ENCODE peak calls at places on chromosomes 2 and 18, in six cellular contexts. One of them, this sample, is unnamed. For H3K4me1, the result is how much of the 10 kb centered on the place peaks cover.

GRCh38 chr18:42365550-42365949 is 410.5 kb downstream of the PIK3C3 start:
- DNase-seq in colonic mucosa: no peak
- DNase-seq in upper lobe of left lung: no peak
- DNase-seq in psoas muscle: no peak
- DNase-seq in heart left ventricle: no peak
- DNase-seq in small intestine: no peak
- DNase-seq in this sample: no peak

GRCh38 chr2:69993048-69993565 is 31.7 kb upstream of the ASPRV1 start:
- DNase-seq in colonic mucosa: no peak
- DNase-seq in upper lobe of left lung: no peak
- DNase-seq in psoas muscle: no peak
- DNase-seq in heart left ventricle: no peak
- DNase-seq in small intestine: no peak
- DNase-seq in this sample: no peak

GRCh38 chr2:182866095-182866460 is 359 bp downstream of the FRZB start:
- DNase-seq in colonic mucosa: no peak
- DNase-seq in upper lobe of left lung: no peak
- DNase-seq in psoas muscle: peak
- DNase-seq in heart left ventricle: peak
- DNase-seq in small intestine: no peak
- DNase-seq in this sample: no peak

GRCh38 chr18:11981633-11982366 is 493 bp downstream of the IMPA2 start:
- DNase-seq in colonic mucosa: peak
- DNase-seq in upper lobe of left lung: no peak
- DNase-seq in psoas muscle: peak
- DNase-seq in heart left ventricle: no peak
- DNase-seq in small intestine: peak
- DNase-seq in this sample: no peak

GRCh38 chr2:217218269-217219140 is 358.6 kb upstream of the TNP1 start:
- DNase-seq in colonic mucosa: no peak
- DNase-seq in upper lobe of left lung: no peak
- DNase-seq in psoas muscle: peak
- DNase-seq in heart left ventricle: no peak
- DNase-seq in small intestine: no peak
- DNase-seq in this sample: no peak

GRCh38 chr2:27796991-27797752 is 25.7 kb downstream of the MRPL33 start:
- DNase-seq in colonic mucosa: no peak
- DNase-seq in upper lobe of left lung: no peak
- DNase-seq in psoas muscle: peak
- DNase-seq in heart left ventricle: peak
- DNase-seq in small intestine: no peak
- DNase-seq in this sample: no peak

GRCh38 chr2:191030521-191031154 is 16.7 kb upstream of the STAT1 start:
- DNase-seq in colonic mucosa: peak
- DNase-seq in upper lobe of left lung: no peak
- DNase-seq in psoas muscle: no peak
- DNase-seq in heart left ventricle: no peak
- DNase-seq in small intestine: peak
- DNase-seq in this sample: no peak

GRCh38 chr2:46999857-47000678 is 84.5 kb upstream of the MCFD2 start:
- DNase-seq in colonic mucosa: no peak
- DNase-seq in upper lobe of left lung: no peak
- DNase-seq in psoas muscle: no peak
- DNase-seq in heart left ventricle: no peak
- DNase-seq in small intestine: no peak
- DNase-seq in this sample: no peak

GRCh38 chr2:35220471-35220870 is 1135.1 kb upstream of the CRIM1 start:
- DNase-seq in colonic mucosa: no peak
- DNase-seq in upper lobe of left lung: no peak
- DNase-seq in psoas muscle: no peak
- DNase-seq in heart left ventricle: no peak
- DNase-seq in small intestine: no peak
- DNase-seq in this sample: no peak

GRCh38 chr2:23480991-23481797 is 96.2 kb downstream of the KLHL29 start:
- DNase-seq in colonic mucosa: no peak
- DNase-seq in upper lobe of left lung: no peak
- DNase-seq in psoas muscle: no peak
- DNase-seq in heart left ventricle: no peak
- DNase-seq in small intestine: no peak
- DNase-seq in this sample: peak

GRCh38 chr2:220811952-220812570 is 760.0 kb downstream of the EPHA4 start:
- DNase-seq in colonic mucosa: no peak
- DNase-seq in upper lobe of left lung: no peak
- DNase-seq in psoas muscle: no peak
- DNase-seq in heart left ventricle: no peak
- DNase-seq in small intestine: no peak
- DNase-seq in this sample: no peak

GRCh38 chr2:237752761-237753165 is 45.8 kb upstream of the RBM44 start:
- DNase-seq in colonic mucosa: no peak
- DNase-seq in upper lobe of left lung: no peak
- DNase-seq in psoas muscle: no peak
- DNase-seq in heart left ventricle: no peak
- DNase-seq in small intestine: no peak
- DNase-seq in this sample: no peak

GRCh38 chr2:236718207-236718992 is 148.8 kb downstream of the ACKR3 start:
- DNase-seq in colonic mucosa: no peak
- DNase-seq in upper lobe of left lung: no peak
- DNase-seq in psoas muscle: no peak
- DNase-seq in heart left ventricle: no peak
- DNase-seq in small intestine: no peak
- DNase-seq in this sample: no peak

GRCh38 chr2:120175000-120175581 is 48.1 kb downstream of the TMEM185B start:
- DNase-seq in colonic mucosa: peak
- DNase-seq in upper lobe of left lung: no peak
- DNase-seq in psoas muscle: no peak
- DNase-seq in heart left ventricle: no peak
- DNase-seq in small intestine: peak
- DNase-seq in this sample: peak

GRCh38 chr18:59877366-59877765 is 22.4 kb upstream of the PMAIP1 start:
- DNase-seq in colonic mucosa: no peak
- DNase-seq in upper lobe of left lung: no peak
- DNase-seq in psoas muscle: no peak
- DNase-seq in heart left ventricle: no peak
- DNase-seq in small intestine: no peak
- DNase-seq in this sample: no peak

GRCh38 chr2:69992310-69993047 is 31.0 kb upstream of the ASPRV1 start:
- DNase-seq in colonic mucosa: no peak
- DNase-seq in upper lobe of left lung: no peak
- DNase-seq in psoas muscle: no peak
- DNase-seq in heart left ventricle: no peak
- DNase-seq in small intestine: no peak
- DNase-seq in this sample: no peak

GRCh38 chr2:125564471-125564870 is 1091.5 kb upstream of the GYPC start:
- DNase-seq in colonic mucosa: no peak
- DNase-seq in upper lobe of left lung: no peak
- DNase-seq in psoas muscle: no peak
- DNase-seq in heart left ventricle: no peak
- DNase-seq in small intestine: no peak
- DNase-seq in this sample: no peak

GRCh38 chr2:33213648-33214047 is 262.8 kb upstream of the RASGRP3 start:
- DNase-seq in colonic mucosa: no peak
- DNase-seq in upper lobe of left lung: no peak
- DNase-seq in psoas muscle: no peak
- DNase-seq in heart left ventricle: no peak
- DNase-seq in small intestine: no peak
- DNase-seq in this sample: no peak

GRCh38 chr2:24683408-24683807 is 109.8 kb downstream of the PTRHD1 start:
- DNase-seq in colonic mucosa: no peak
- DNase-seq in upper lobe of left lung: no peak
- DNase-seq in psoas muscle: no peak
- DNase-seq in heart left ventricle: no peak
- DNase-seq in small intestine: no peak
- DNase-seq in this sample: no peak

GRCh38 chr2:96913398-96914202 is 43.7 kb upstream of the SEMA4C start:
- DNase-seq in colonic mucosa: no peak
- DNase-seq in upper lobe of left lung: no peak
- DNase-seq in psoas muscle: no peak
- DNase-seq in heart left ventricle: peak
- DNase-seq in small intestine: peak
- DNase-seq in this sample: no peak

GRCh38 chr18:74951165-74951760 is 257.7 kb downstream of the PTGR3 start:
- DNase-seq in colonic mucosa: peak
- DNase-seq in upper lobe of left lung: no peak
- DNase-seq in psoas muscle: no peak
- DNase-seq in heart left ventricle: no peak
- DNase-seq in small intestine: peak
- DNase-seq in this sample: peak

GRCh38 chr2:153432381-153432780 is 46.2 kb downstream of the RPRM start:
- DNase-seq in colonic mucosa: no peak
- DNase-seq in upper lobe of left lung: no peak
- DNase-seq in psoas muscle: no peak
- DNase-seq in heart left ventricle: no peak
- DNase-seq in small intestine: no peak
- DNase-seq in this sample: no peak

GRCh38 chr2:205543937-205544702 is 138.2 kb upstream of the NRP2 start:
- DNase-seq in colonic mucosa: no peak
- DNase-seq in upper lobe of left lung: no peak
- DNase-seq in psoas muscle: no peak
- DNase-seq in heart left ventricle: no peak
- DNase-seq in small intestine: no peak
- DNase-seq in this sample: no peak

GRCh38 chr2:148534416-148535205 is 109.9 kb upstream of the EPC2 start:
- DNase-seq in colonic mucosa: no peak
- DNase-seq in upper lobe of left lung: no peak
- DNase-seq in psoas muscle: peak
- DNase-seq in heart left ventricle: no peak
- DNase-seq in small intestine: no peak
- DNase-seq in this sample: no peak

GRCh38 chr2:235716875-235717496 is 223.1 kb downstream of the AGAP1 start:
- DNase-seq in colonic mucosa: no peak
- DNase-seq in upper lobe of left lung: no peak
- DNase-seq in psoas muscle: no peak
- DNase-seq in heart left ventricle: no peak
- DNase-seq in small intestine: peak
- DNase-seq in this sample: no peak

GRCh38 chr2:31893093-31893492 is 117.7 kb downstream of the MEMO1 start:
- DNase-seq in colonic mucosa: no peak
- DNase-seq in upper lobe of left lung: no peak
- DNase-seq in psoas muscle: no peak
- DNase-seq in heart left ventricle: no peak
- DNase-seq in small intestine: no peak
- DNase-seq in this sample: no peak

GRCh38 chr2:95062716-95063400 is 37.4 kb downstream of the MAL start:
- DNase-seq in colonic mucosa: no peak
- DNase-seq in upper lobe of left lung: no peak
- DNase-seq in psoas muscle: no peak
- DNase-seq in heart left ventricle: no peak
- DNase-seq in small intestine: no peak
- DNase-seq in this sample: no peak

DNA sequence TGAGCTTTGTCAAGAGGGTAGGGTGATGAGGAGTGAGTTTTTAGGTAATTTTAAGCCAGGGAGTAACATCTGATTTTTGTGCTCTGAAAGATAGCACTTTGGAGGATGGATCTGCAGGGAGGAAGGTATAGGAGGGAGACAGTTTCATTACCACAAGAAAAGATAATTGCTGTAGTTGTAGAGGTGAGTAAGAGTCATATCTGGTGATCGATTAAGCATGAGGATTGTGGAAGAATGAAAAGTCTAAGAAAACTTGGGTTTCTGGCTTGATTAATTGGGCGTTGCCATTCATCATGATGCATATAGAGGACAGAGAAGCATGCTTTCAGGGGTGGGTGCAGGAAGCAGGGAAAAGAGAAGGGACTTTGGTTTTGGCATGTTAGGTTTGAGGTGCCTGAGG is 18.5 kb downstream of the KCMF1 start:
- DNase-seq in colonic mucosa: no peak
- DNase-seq in upper lobe of left lung: no peak
- DNase-seq in psoas muscle: no peak
- DNase-seq in heart left ventricle: no peak
- DNase-seq in small intestine: no peak
- DNase-seq in this sample: no peak
- H3K4me1 ChIP-seq in colonic mucosa: under half
- H3K4me1 ChIP-seq in upper lobe of left lung: half or more
- H3K4me1 ChIP-seq in psoas muscle: half or more
- H3K4me1 ChIP-seq in heart left ventricle: half or more
- H3K4me1 ChIP-seq in small intestine: under half
- H3K4me1 ChIP-seq in this sample: under half

DNA sequence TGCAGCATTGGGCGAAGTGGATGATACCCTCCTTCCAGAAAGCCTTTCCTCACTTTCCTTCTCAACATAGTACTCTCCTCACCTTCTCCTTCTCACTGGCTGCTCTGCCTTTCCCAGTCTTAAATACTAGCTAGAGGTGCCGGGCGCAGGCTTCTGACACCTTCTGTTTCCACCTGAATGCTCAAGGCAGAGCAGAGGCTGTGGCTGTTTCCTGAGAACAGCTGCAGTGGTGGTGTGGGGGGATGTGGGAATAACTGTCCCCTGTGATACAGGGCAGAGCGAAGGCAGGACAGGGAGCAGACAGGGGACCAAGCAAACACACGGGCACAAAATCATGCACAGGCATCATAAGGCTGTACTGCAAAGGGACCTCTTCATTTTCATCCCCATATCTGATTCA is 303.1 kb downstream of the SS18 start:
- DNase-seq in colonic mucosa: no peak
- DNase-seq in upper lobe of left lung: no peak
- DNase-seq in psoas muscle: no peak
- DNase-seq in heart left ventricle: no peak
- DNase-seq in small intestine: no peak
- DNase-seq in this sample: no peak
- H3K4me3 ChIP-seq in colonic mucosa: no peak
- H3K4me3 ChIP-seq in upper lobe of left lung: no peak
- H3K4me3 ChIP-seq in psoas muscle: no peak
- H3K4me3 ChIP-seq in heart left ventricle: no peak
- H3K4me3 ChIP-seq in small intestine: no peak
- H3K4me3 ChIP-seq in this sample: no peak

GRCh38 chr2:71499691-71500090 is 46.3 kb downstream of the DYSF start:
- DNase-seq in colonic mucosa: no peak
- DNase-seq in upper lobe of left lung: no peak
- DNase-seq in psoas muscle: no peak
- DNase-seq in heart left ventricle: no peak
- DNase-seq in small intestine: no peak
- DNase-seq in this sample: no peak
- H3K4me1 ChIP-seq in colonic mucosa: under half
- H3K4me1 ChIP-seq in upper lobe of left lung: under half
- H3K4me1 ChIP-seq in psoas muscle: half or more
- H3K4me1 ChIP-seq in heart left ventricle: half or more
- H3K4me1 ChIP-seq in small intestine: under half
- H3K4me1 ChIP-seq in this sample: under half

GRCh38 chr2:88856409-88857135 is 165.1 kb downstream of the RPIA start:
- DNase-seq in colonic mucosa: no peak
- DNase-seq in upper lobe of left lung: no peak
- DNase-seq in psoas muscle: no peak
- DNase-seq in heart left ventricle: no peak
- DNase-seq in small intestine: no peak
- DNase-seq in this sample: no peak

GRCh38 chr2:88859461-88859860 is 168.0 kb downstream of the RPIA start:
- DNase-seq in colonic mucosa: no peak
- DNase-seq in upper lobe of left lung: peak
- DNase-seq in psoas muscle: no peak
- DNase-seq in heart left ventricle: no peak
- DNase-seq in small intestine: no peak
- DNase-seq in this sample: no peak

GRCh38 chr2:88855620-88856408 is 164.3 kb downstream of the RPIA start:
- DNase-seq in colonic mucosa: no peak
- DNase-seq in upper lobe of left lung: no peak
- DNase-seq in psoas muscle: no peak
- DNase-seq in heart left ventricle: no peak
- DNase-seq in small intestine: no peak
- DNase-seq in this sample: no peak

GRCh38 chr2:88857951-88858406 is 166.5 kb downstream of the RPIA start:
- DNase-seq in colonic mucosa: peak
- DNase-seq in upper lobe of left lung: peak
- DNase-seq in psoas muscle: no peak
- DNase-seq in heart left ventricle: peak
- DNase-seq in small intestine: no peak
- DNase-seq in this sample: no peak

GRCh38 chr2:88857274-88857741 is 165.8 kb downstream of the RPIA start:
- DNase-seq in colonic mucosa: peak
- DNase-seq in upper lobe of left lung: no peak
- DNase-seq in psoas muscle: no peak
- DNase-seq in heart left ventricle: no peak
- DNase-seq in small intestine: peak
- DNase-seq in this sample: no peak
- H3K4me3 ChIP-seq in colonic mucosa: no peak
- H3K4me3 ChIP-seq in upper lobe of left lung: no peak
- H3K4me3 ChIP-seq in psoas muscle: no peak
- H3K4me3 ChIP-seq in heart left ventricle: no peak
- H3K4me3 ChIP-seq in small intestine: no peak
- H3K4me3 ChIP-seq in this sample: no peak